ENCODE peak calls at places on chromosome 11, in seven cellular contexts. F is cardiac muscle cell; S is Calu3; H is Peyer's patch; L is ureter; W is activated CD4-positive, alpha-beta T cell treated with anti-CD3 and anti-CD28 coated beads, Interleukin-2, amount 50 U/mL, for 24 hours; K is amniotic stem cell. I is an unnamed sample.

GRCh38 chr11:75240381-75241035 is at the start of gene TPBGL:
- DNase-seq in F (peak), S (peak), H (no peak), L (no peak), W (no peak), K (no peak), I (no peak)

GRCh38 chr11:113957016-113957415 is 17.9 kb upstream of the HTR3A start:
- DNase-seq in F (no peak), S (no peak), H (no peak), L (no peak), W (no peak), K (no peak), I (no peak)

GRCh38 chr11:11538277-11538960 is 83.4 kb downstream of the GALNT18 start:
- DNase-seq in F (no peak), S (no peak), H (no peak), L (no peak), W (no peak), K (no peak), I (no peak)

GRCh38 chr11:70378506-70379134 is 19.7 kb upstream of the CTTN start:
- DNase-seq in F (no peak), S (no peak), H (no peak), L (no peak), W (no peak), K (no peak), I (no peak)

GRCh38 chr11:123526027-123526805 is 96.1 kb downstream of the GRAMD1B start:
- DNase-seq in F (no peak), S (no peak), H (no peak), L (no peak), W (no peak), K (no peak), I (no peak)

GRCh38 chr11:1793091-1793490 is 29.4 kb upstream of the CTSD start:
- DNase-seq in F (no peak), S (no peak), H (no peak), L (no peak), W (no peak), K (no peak), I (no peak)

GRCh38 chr11:32118025-32118974 is 27.4 kb downstream of the RCN1 start:
- DNase-seq in F (peak), S (peak), H (no peak), L (no peak), W (no peak), K (no peak), I (no peak)

GRCh38 chr11:33912405-33913361 is 20.8 kb upstream of the LMO2 start:
- DNase-seq in F (peak), S (no peak), H (no peak), L (no peak), W (no peak), K (peak), I (peak)

GRCh38 chr11:9759519-9760179 is 95.8 kb downstream of the SWAP70 start:
- DNase-seq in F (peak), S (peak), H (peak), L (peak), W (peak), K (peak), I (peak)

GRCh38 chr11:17924713-17925112 is 88.1 kb downstream of the SERGEF start:
- DNase-seq in F (no peak), S (no peak), H (no peak), L (no peak), W (no peak), K (no peak), I (no peak)

GRCh38 chr11:14186376-14186775 is 172.6 kb downstream of the RRAS2 start:
- DNase-seq in F (no peak), S (no peak), H (no peak), L (no peak), W (no peak), K (no peak), I (no peak)

GRCh38 chr11:124676386-124676785 is 2.7 kb downstream of the SPA17 start:
- DNase-seq in F (peak), S (no peak), H (no peak), L (peak), W (no peak), K (no peak), I (no peak)

GRCh38 chr11:69539416-69540117 is 58.1 kb downstream of the LINC01488 start:
- DNase-seq in F (no peak), S (no peak), H (no peak), L (peak), W (no peak), K (no peak), I (no peak)

GRCh38 chr11:95338430-95338991 is 107.5 kb upstream of the SESN3 start:
- DNase-seq in F (peak), S (no peak), H (no peak), L (peak), W (no peak), K (no peak), I (no peak)

GRCh38 chr11:47136327-47136726 is 40.4 kb downstream of the ARFGAP2 start:
- DNase-seq in F (no peak), S (no peak), H (no peak), L (no peak), W (no peak), K (no peak), I (no peak)

GRCh38 chr11:1015064-1015463 is 21.5 kb downstream of the MUC6 start:
- DNase-seq in F (no peak), S (no peak), H (no peak), L (no peak), W (no peak), K (no peak), I (no peak)

GRCh38 chr11:7893792-7894191 is 37.3 kb downstream of the OR10A6 start:
- DNase-seq in F (no peak), S (no peak), H (no peak), L (no peak), W (no peak), K (no peak), I (no peak)

GRCh38 chr11:21545701-21546100 is 647.2 kb upstream of the ANO5 start:
- DNase-seq in F (no peak), S (no peak), H (no peak), L (no peak), W (no peak), K (no peak), I (no peak)

GRCh38 chr11:61551630-61552029 is 29.2 kb downstream of the SYT7 start:
- DNase-seq in F (peak), S (peak), H (no peak), L (no peak), W (no peak), K (no peak), I (no peak)